ENCODE peak calls at places on chromosomes 16 and 17, in seven cellular contexts. M, F, B, X, G, Y and P are unnamed samples.
A peak's percentile ranks its signal among the peaks of the same experiment; 100 is the strongest.

GRCh38 chr17:69864531-69864930 is 210.5 kb upstream of the KCNJ16 start:
- DNase-seq in M (no peak), F (no peak), B (no peak), X (no peak), G (no peak), Y (no peak), P (no peak)

GRCh38 chr17:72142614-72143013 is 21.8 kb downstream of the SOX9 start:
- DNase-seq in M (no peak), F (no peak), B (no peak), X (no peak), G (no peak), Y (no peak), P (no peak)

GRCh38 chr17:57135748-57136342 is 50.8 kb downstream of the AKAP1 start:
- DNase-seq in M (no peak), F (no peak), B (no peak), X (no peak), G (no peak), Y (no peak), P (no peak)

GRCh38 chr17:29138184-29138955 is 41.8 kb downstream of the MYO18A start:
- DNase-seq in M (peak; percentile 53), F (no peak), B (no peak), X (no peak), G (no peak), Y (peak; percentile 46), P (peak; percentile 54)

GRCh38 chr17:37570527-37571093 is 38.6 kb downstream of the SYNRG start:
- DNase-seq in M (peak; percentile 57), F (peak; percentile 87), B (peak; percentile 26), X (peak; percentile 21), G (peak; percentile 53), Y (peak; percentile 76), P (peak; percentile 34)

GRCh38 chr17:21293846-21294240 is 9.3 kb downstream of the MAP2K3 start:
- DNase-seq in M (no peak), F (no peak), B (no peak), X (no peak), G (no peak), Y (no peak), P (no peak)

GRCh38 chr16:2341456-2342447 is 1.2 kb upstream of the ABCA3 start:
- DNase-seq in M (no peak), F (no peak), B (no peak), X (no peak), G (no peak), Y (no peak), P (no peak)

GRCh38 chr16:180101-180920 is at the start of gene HBQ1:
- DNase-seq in M (no peak), F (peak; percentile 73), B (peak; percentile 61), X (no peak), G (no peak), Y (no peak), P (peak; percentile 78)

GRCh38 chr17:491086-492014 is 138.7 kb upstream of the RPH3AL start:
- DNase-seq in M (peak; percentile 15), F (peak; percentile 41), B (peak; percentile 48), X (no peak), G (peak; percentile 37), Y (peak; percentile 59), P (peak; percentile 58)

GRCh38 chr17:71402661-71403141 is 718.1 kb upstream of the SOX9 start:
- DNase-seq in M (no peak), F (peak; percentile 33), B (no peak), X (no peak), G (no peak), Y (no peak), P (no peak)

GRCh38 chr17:38605230-38605851 is 411 bp downstream of the SRCIN1 start:
- DNase-seq in M (no peak), F (peak; percentile 54), B (no peak), X (no peak), G (no peak), Y (no peak), P (peak; percentile 72)

GRCh38 chr17:9872852-9873251 is 32.2 kb downstream of the RCVRN start:
- DNase-seq in M (no peak), F (no peak), B (no peak), X (no peak), G (no peak), Y (no peak), P (no peak)

GRCh38 chr17:83160443-83161297 is 81.3 kb downstream of the METRNL start:
- DNase-seq in M (no peak), F (no peak), B (no peak), X (no peak), G (no peak), Y (no peak), P (no peak)

GRCh38 chr16:56448005-56448404 is 3.1 kb downstream of the NUDT21 start:
- DNase-seq in M (no peak), F (no peak), B (no peak), X (no peak), G (no peak), Y (no peak), P (no peak)

GRCh38 chr17:78759203-78759968 is 22.7 kb downstream of the CYTH1 start:
- DNase-seq in M (peak; percentile 93), F (no peak), B (no peak), X (peak; percentile 36), G (peak; percentile 58), Y (no peak), P (no peak)

GRCh38 chr16:2235234-2235651 is 1.0 kb upstream of the DNASE1L2 start:
- DNase-seq in M (no peak), F (no peak), B (no peak), X (no peak), G (no peak), Y (no peak), P (no peak)

GRCh38 chr17:13563916-13564315 is 37.8 kb downstream of the HS3ST3A1 start:
- DNase-seq in M (no peak), F (no peak), B (no peak), X (no peak), G (no peak), Y (no peak), P (no peak)

GRCh38 chr17:79618383-79619067 is 7.7 kb upstream of the RBFOX3 start:
- DNase-seq in M (no peak), F (no peak), B (peak; percentile 11), X (no peak), G (no peak), Y (no peak), P (no peak)

GRCh38 chr17:14489986-14490385 is 189.1 kb downstream of the HS3ST3B1 start:
- DNase-seq in M (no peak), F (no peak), B (no peak), X (no peak), G (no peak), Y (no peak), P (no peak)

GRCh38 chr17:73646409-73647305 is 2.4 kb upstream of the SDK2 start:
- DNase-seq in M (peak; percentile 69), F (peak; percentile 54), B (no peak), X (no peak), G (no peak), Y (no peak), P (no peak)
- TF ChIP-seq CTCF in M (peak; percentile 72), F (peak; percentile 6), B (no peak), X (peak; percentile 31), G (no peak), Y (no peak), P (no peak)

GRCh38 chr16:85329999-85330693 is 217.9 kb upstream of the CIBAR2 start:
- DNase-seq in M (peak; percentile 14), F (no peak), B (no peak), X (no peak), G (no peak), Y (no peak), P (no peak)

GRCh38 chr16:85330694-85331188 is 218.5 kb upstream of the CIBAR2 start:
- DNase-seq in M (peak; percentile 87), F (peak; percentile 85), B (no peak), X (peak; percentile 78), G (peak; percentile 23), Y (peak; percentile 80), P (peak; percentile 77)

GRCh38 chr16:85328665-85329058 is 216.4 kb upstream of the CIBAR2 start:
- DNase-seq in M (no peak), F (no peak), B (no peak), X (no peak), G (no peak), Y (no peak), P (no peak)

GRCh38 chr16:85327731-85328664 is 215.7 kb upstream of the CIBAR2 start:
- DNase-seq in M (no peak), F (no peak), B (peak; percentile 49), X (no peak), G (no peak), Y (no peak), P (no peak)

DNA sequence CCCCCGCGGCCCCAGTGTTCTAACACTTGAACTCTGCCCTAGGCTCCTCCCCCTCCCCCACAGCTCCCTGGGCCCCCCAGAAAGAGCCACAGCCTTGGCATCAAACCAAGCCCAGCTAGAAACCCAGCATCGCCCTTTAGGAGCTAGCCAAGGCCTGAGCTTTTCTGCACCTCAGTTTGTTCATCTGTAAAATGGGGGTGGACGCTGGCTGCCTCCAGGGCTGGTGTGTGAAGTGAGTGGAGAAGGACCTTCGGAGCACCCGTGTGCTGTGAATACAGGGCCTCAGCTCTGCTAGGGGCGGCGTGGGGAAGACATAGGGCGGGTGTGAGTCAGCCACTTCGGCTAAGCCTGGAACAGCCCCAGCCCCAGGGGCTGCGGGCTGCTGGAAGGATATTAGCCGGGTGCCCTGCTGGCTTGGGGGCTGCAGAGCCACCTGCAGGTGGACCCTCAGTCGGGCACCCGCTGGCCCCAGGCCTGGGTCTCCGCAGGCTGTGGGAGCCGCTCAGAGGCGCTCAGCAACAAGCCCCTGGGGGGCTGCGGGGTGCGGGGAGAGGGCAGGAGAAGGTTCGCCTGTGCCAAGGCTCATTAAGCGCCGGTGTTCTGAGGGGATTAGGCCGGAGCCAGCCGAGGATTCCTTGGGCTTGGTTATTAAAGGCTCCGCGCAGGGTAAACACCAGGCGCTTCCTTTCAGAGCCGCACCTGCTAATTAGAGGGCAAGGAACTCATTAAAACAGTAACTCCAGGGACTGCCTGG is 217.0 kb upstream of the CIBAR2 start:
- DNase-seq in M (no peak), F (no peak), B (no peak), X (no peak), G (no peak), Y (no peak), P (no peak)
- TF ChIP-seq CTCF in M (peak; percentile 18), F (no peak), B (no peak), X (no peak), G (no peak), Y (no peak), P (no peak)

DNA sequence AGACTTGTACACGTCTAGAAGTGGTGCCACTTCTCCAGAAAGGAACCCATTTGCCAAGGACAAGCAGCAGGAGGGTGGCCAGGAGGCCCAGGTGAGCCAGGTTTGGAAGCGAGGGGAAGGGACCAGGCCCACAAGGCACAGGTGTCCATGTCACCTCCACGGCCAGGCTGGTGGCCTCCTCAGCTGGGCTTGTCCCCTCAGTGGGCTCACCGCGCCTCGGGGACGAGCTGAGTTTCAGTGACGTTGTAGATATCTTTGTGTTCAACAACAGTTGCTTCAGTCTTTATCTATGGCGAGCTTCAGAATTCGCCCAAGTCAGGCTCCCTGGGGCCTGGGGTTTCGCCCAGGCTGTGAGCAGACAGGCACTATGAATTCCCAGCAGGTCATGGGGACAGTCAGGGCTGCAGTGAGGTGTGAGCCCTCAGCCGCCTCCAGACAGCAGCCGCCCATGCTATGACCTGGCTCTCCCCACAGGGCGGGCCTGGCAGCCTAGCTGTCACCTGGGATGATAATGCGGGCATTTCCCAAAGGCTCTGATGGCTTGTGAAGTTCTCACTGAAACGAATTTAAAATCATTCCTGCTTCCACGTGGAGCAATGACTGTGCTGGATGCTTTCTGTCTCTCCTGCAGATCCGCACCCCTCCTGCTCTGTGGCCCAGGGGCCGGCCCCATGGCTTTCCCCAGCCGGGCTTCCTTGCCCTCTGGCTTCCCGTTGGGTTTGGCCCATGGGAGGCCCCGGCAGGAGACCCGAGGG is 89.5 kb downstream of the MRC2 start:
- DNase-seq in M (no peak), F (no peak), B (no peak), X (no peak), G (no peak), Y (no peak), P (no peak)
- TF ChIP-seq CTCF in M (no peak), F (no peak), B (no peak), X (no peak), G (no peak), Y (no peak), P (no peak)

GRCh38 chr16:52976539-52977167 is 76.0 kb downstream of the CHD9NB start:
- DNase-seq in M (peak; percentile 49), F (peak; percentile 37), B (no peak), X (no peak), G (no peak), Y (peak; percentile 28), P (peak; percentile 42)
- TF ChIP-seq CTCF in M (peak; percentile 73), F (peak; percentile 36), B (no peak), X (peak; percentile 10), G (peak; percentile 35), Y (peak; percentile 40), P (peak; percentile 51)